ENCODE peak calls at places on chromosomes 2 and 18, in seven cellular contexts. Z is K562, J is GM23338, L is H1, U is stomach, K is breast epithelium, C is sigmoid colon. H is an unnamed sample. For H3K4me1, the result is how much of the 10 kb centered on the place peaks cover.

GRCh38 chr2:9554841-9555337 is 741 bp downstream of the ADAM17 start:
- DNase-seq in Z (no peak), U (no peak), L (no peak), J (peak), K (peak), C (no peak), H (no peak)

GRCh38 chr2:38377501-38378258 is 607 bp upstream of the ATL2 start:
- DNase-seq in Z (no peak), L (no peak), U (no peak), J (peak), C (no peak), K (no peak), H (no peak)

GRCh38 chr2:121567957-121568409 is 37.3 kb downstream of the RNU4ATAC start:
- DNase-seq in K (no peak), Z (no peak), C (no peak), L (no peak), U (no peak), J (no peak), H (no peak)

GRCh38 chr2:147845608-147846002 is 776 bp downstream of the ACVR2A start:
- DNase-seq in C (no peak), J (no peak), K (no peak), L (no peak), Z (no peak), U (no peak), H (no peak)

GRCh38 chr2:8144785-8145184 is 537.1 kb upstream of the ID2 start:
- DNase-seq in J (no peak), U (no peak), L (no peak), Z (no peak), K (no peak), C (no peak), H (no peak)

GRCh38 chr2:10968176-10968575 is 56.4 kb downstream of the KCNF1 start:
- DNase-seq in Z (no peak), L (no peak), J (no peak), K (no peak), U (no peak), C (no peak), H (no peak)

GRCh38 chr2:109403841-109404201 is 209.9 kb downstream of the SEPTIN10 start:
- DNase-seq in J (no peak), C (no peak), U (no peak), Z (no peak), K (no peak), L (no peak), H (no peak)

GRCh38 chr2:142321706-142322280 is 191.0 kb upstream of the LRP1B start:
- DNase-seq in J (no peak), C (no peak), U (no peak), L (no peak), K (no peak), Z (no peak), H (no peak)

GRCh38 chr2:20521682-20522189 is 74.9 kb downstream of the RHOB start:
- DNase-seq in L (no peak), Z (no peak), C (peak), U (no peak), K (no peak), J (no peak), H (no peak)

GRCh38 chr18:2442726-2443275 is 128.5 kb downstream of the METTL4 start:
- DNase-seq in C (no peak), J (no peak), Z (no peak), K (no peak), L (no peak), U (no peak), H (no peak)

GRCh38 chr2:6828299-6828584 is 37.5 kb downstream of the CMPK2 start:
- DNase-seq in J (peak), C (no peak), K (no peak), U (no peak), Z (no peak), L (no peak), H (no peak)

GRCh38 chr2:39666489-39667141 is 898 bp downstream of the TMEM178A start:
- DNase-seq in U (no peak), Z (no peak), L (peak), K (no peak), C (no peak), J (peak), H (no peak)

GRCh38 chr2:238966274-238966937 is 118.5 kb downstream of the TWIST2 start:
- DNase-seq in J (no peak), U (no peak), K (no peak), C (no peak), Z (no peak), L (no peak), H (peak)

GRCh38 chr2:177161741-177162440 is 50.7 kb upstream of the HNRNPA3 start:
- DNase-seq in J (peak), C (no peak), K (no peak), L (no peak), Z (peak), U (no peak), H (no peak)

GRCh38 chr18:50853863-50854271 is 25.1 kb upstream of the ME2 start:
- DNase-seq in C (peak), J (no peak), K (no peak), U (peak), L (no peak), Z (no peak), H (peak)

GRCh38 chr2:64839844-64840243 is 149.4 kb upstream of the SLC1A4 start:
- DNase-seq in K (no peak), C (no peak), U (no peak), Z (no peak), L (no peak), J (no peak), H (no peak)

GRCh38 chr2:131120815-131121317 is 15.7 kb downstream of the PLEKHB2 start:
- DNase-seq in J (no peak), C (no peak), L (no peak), U (no peak), K (no peak), Z (no peak), H (no peak)

GRCh38 chr2:86397989-86398388 is 43.2 kb upstream of the KDM3A start:
- DNase-seq in U (no peak), L (no peak), J (no peak), K (no peak), Z (peak), C (no peak), H (no peak)
- H3K4me3 ChIP-seq in U (no peak), L (no peak), J (no peak), K (no peak), Z (no peak), C (no peak), H (no peak)

DNA sequence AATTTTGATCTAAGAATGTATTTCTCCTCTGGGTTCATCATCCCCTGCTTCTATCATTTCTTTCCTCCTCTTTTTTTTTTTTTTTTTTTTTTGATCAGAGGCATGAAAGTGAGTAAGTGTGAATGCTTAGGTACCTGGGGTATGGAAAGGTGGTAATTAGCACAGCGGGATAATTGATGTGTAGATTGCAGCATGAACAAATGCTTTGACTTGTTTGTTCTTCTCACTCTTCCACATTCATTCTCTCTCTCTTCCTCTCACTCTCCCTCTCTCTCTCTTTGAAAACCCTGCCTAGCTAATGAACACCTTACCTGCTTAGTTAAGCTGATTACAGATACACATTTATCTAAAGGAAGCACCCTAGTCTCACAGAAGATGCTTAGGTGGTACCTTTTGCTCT is 74.7 kb downstream of the ZEB2 start:
- DNase-seq in C (no peak), L (no peak), J (peak), Z (no peak), U (no peak), K (no peak), H (no peak)
- TF ChIP-seq POLR2AphosphoS5 in C (no peak), L (no peak), J (peak), Z (no peak), U (no peak), K (no peak), H (no peak)

GRCh38 chr18:8619041-8619440 is 9.8 kb downstream of the RAB12 start:
- DNase-seq in Z (no peak), U (no peak), K (no peak), C (no peak), J (no peak), L (peak), H (no peak)

GRCh38 chr18:8623549-8624106 is 14.4 kb downstream of the RAB12 start:
- DNase-seq in J (no peak), U (no peak), K (no peak), Z (no peak), C (no peak), L (no peak), H (peak)

GRCh38 chr18:8619835-8620577 is 10.8 kb downstream of the RAB12 start:
- DNase-seq in U (no peak), C (no peak), J (no peak), L (peak), K (no peak), Z (no peak), H (no peak)

GRCh38 chr18:8617907-8618306 is 8.7 kb downstream of the RAB12 start:
- DNase-seq in L (no peak), Z (no peak), U (no peak), C (no peak), J (no peak), K (no peak), H (no peak)

DNA sequence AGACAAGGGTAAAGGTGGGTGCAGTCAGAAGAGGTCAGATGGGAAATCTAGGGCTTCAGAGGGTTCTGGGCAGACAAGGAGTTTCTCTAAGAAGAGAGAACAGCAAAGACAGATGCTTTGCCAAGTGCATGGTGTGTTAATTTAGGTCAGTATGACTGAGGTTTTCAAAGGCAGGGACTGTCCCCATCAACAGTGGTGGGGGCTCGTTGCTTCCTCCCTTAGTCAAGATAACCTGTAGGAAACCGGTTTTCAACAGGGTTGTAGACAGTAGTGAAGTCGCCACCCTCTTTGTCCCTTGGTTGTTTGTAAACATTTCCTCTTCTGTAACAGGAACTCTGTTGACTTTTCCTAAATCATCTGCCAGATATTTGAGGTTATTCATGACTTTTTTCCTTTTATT is 11.6 kb downstream of the RAB12 start:
- DNase-seq in K (no peak), L (no peak), J (no peak), C (no peak), U (no peak), Z (no peak), H (no peak)
- H3K4me1 ChIP-seq in K (under half), L (under half), J (half or more), C (under half), U (under half), Z (under half), H (under half)

GRCh38 chr2:161556440-161556839 is 67.8 kb upstream of the SLC4A10 start:
- DNase-seq in J (no peak), U (no peak), K (no peak), Z (no peak), L (no peak), C (no peak), H (no peak)

GRCh38 chr2:161552015-161552414 is 72.2 kb upstream of the SLC4A10 start:
- DNase-seq in L (no peak), C (no peak), K (no peak), Z (no peak), U (no peak), J (no peak), H (no peak)

GRCh38 chr2:161555826-161556225 is 68.4 kb upstream of the SLC4A10 start:
- DNase-seq in Z (no peak), J (no peak), L (no peak), K (no peak), C (no peak), U (no peak), H (no peak)

DNA sequence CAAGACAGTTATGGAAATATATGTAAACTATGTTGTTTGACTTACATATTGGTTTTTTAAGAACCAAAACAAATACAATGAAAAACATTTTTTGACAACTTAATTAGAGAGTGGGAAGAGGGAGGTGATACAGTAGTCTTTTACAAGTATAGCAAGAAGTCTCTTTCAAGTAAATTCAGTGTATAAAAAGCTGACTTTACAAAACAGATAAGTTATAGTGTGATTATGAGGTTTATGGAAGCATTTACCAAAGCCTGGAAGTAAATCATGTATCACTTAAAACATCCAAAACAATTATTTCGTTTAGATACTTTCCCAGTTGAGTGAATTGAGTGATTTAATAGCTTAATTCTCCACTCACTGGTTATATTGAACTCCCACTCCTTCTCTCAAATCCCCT is 66.7 kb upstream of the SLC4A10 start:
- DNase-seq in J (no peak), C (no peak), U (no peak), K (no peak), L (no peak), Z (no peak), H (no peak)
- H3K4me3 ChIP-seq in J (no peak), C (no peak), U (no peak), K (no peak), L (no peak), Z (no peak), H (no peak)

GRCh38 chr2:68732036-68732435 is 2.6 kb upstream of the ARHGAP25 start:
- DNase-seq in J (no peak), L (no peak), Z (no peak), K (no peak), U (no peak), C (no peak), H (no peak)
- TF ChIP-seq POLR2AphosphoS5 in J (no peak), L (no peak), Z (no peak), K (no peak), U (no peak), C (no peak), H (no peak)

GRCh38 chr2:58535182-58535581 is 294.1 kb upstream of the FANCL start:
- DNase-seq in K (no peak), Z (no peak), J (peak), C (no peak), L (no peak), U (no peak), H (no peak)

GRCh38 chr2:58535994-58536393 is 294.9 kb upstream of the FANCL start:
- DNase-seq in K (no peak), C (no peak), L (no peak), J (peak), Z (no peak), U (no peak), H (no peak)

GRCh38 chr2:58527656-58528055 is 286.5 kb upstream of the FANCL start:
- DNase-seq in K (no peak), L (no peak), Z (no peak), C (no peak), U (no peak), J (no peak), H (no peak)

GRCh38 chr2:58532641-58533040 is 291.5 kb upstream of the FANCL start:
- DNase-seq in Z (no peak), U (no peak), L (no peak), J (no peak), K (no peak), C (no peak), H (no peak)

GRCh38 chr2:58533376-58533775 is 292.3 kb upstream of the FANCL start:
- DNase-seq in Z (no peak), J (no peak), U (no peak), K (no peak), L (no peak), C (no peak), H (no peak)
- H3K4me1 ChIP-seq in Z (under half), J (under half), U (under half), K (under half), L (under half), C (under half), H (under half)

GRCh38 chr2:91477731-91478672 is 2786.5 kb downstream of the RPIA start:
- DNase-seq in U (peak), L (peak), Z (peak), K (no peak), C (peak), J (peak), H (peak)
- H3K4me3 ChIP-seq in U (peak), L (no peak), Z (peak), K (peak), C (peak), J (peak), H (peak)

GRCh38 chr18:26226229-26227050 is at the start of gene TAF4B:
- DNase-seq in Z (peak), U (peak), J (peak), L (peak), C (peak), K (peak), H (peak)
- TF ChIP-seq POLR2AphosphoS5 in Z (peak), U (peak), J (peak), L (peak), C (peak), K (peak), H (peak)

H was measured in upper lobe of left lung.